ENCODE peak calls at places on chromosomes 16 and 17, in eight cellular contexts. One of them, this sample, is unnamed.

GRCh38 chr17:68709995-68710780 is 109.0 kb upstream of the FAM20A start:
- DNase-seq in breast epithelium: no peak
- DNase-seq in Panc1: no peak
- DNase-seq in spleen: no peak
- DNase-seq in HCT116: no peak
- DNase-seq in GM12891: no peak
- DNase-seq in stomach: no peak
- DNase-seq in transverse colon: no peak
- DNase-seq in this sample: no peak

GRCh38 chr16:80569440-80570105 is 28.8 kb downstream of the DYNLRB2 start:
- DNase-seq in stomach: no peak
- DNase-seq in HCT116: no peak
- DNase-seq in spleen: no peak
- DNase-seq in transverse colon: no peak
- DNase-seq in breast epithelium: no peak
- DNase-seq in Panc1: no peak
- DNase-seq in GM12891: peak; percentile 60
- DNase-seq in this sample: peak; percentile 33

GRCh38 chr16:11586375-11586855 is 304 bp downstream of the LITAF start:
- DNase-seq in spleen: no peak
- DNase-seq in HCT116: no peak
- DNase-seq in transverse colon: no peak
- DNase-seq in breast epithelium: no peak
- DNase-seq in Panc1: no peak
- DNase-seq in stomach: no peak
- DNase-seq in GM12891: no peak
- DNase-seq in this sample: no peak

GRCh38 chr16:75104836-75105235 is 11.7 kb downstream of the LDHD start:
- DNase-seq in Panc1: no peak
- DNase-seq in HCT116: no peak
- DNase-seq in stomach: no peak
- DNase-seq in spleen: peak; percentile 71
- DNase-seq in breast epithelium: no peak
- DNase-seq in transverse colon: no peak
- DNase-seq in GM12891: no peak
- DNase-seq in this sample: no peak

GRCh38 chr17:40103082-40103741 is 2.8 kb upstream of the NR1D1 start:
- DNase-seq in stomach: no peak
- DNase-seq in spleen: no peak
- DNase-seq in transverse colon: no peak
- DNase-seq in breast epithelium: no peak
- DNase-seq in HCT116: no peak
- DNase-seq in Panc1: no peak
- DNase-seq in GM12891: no peak
- DNase-seq in this sample: no peak

GRCh38 chr17:83065660-83066542 is 13.5 kb upstream of the METRNL start:
- DNase-seq in stomach: peak; percentile 22
- DNase-seq in spleen: peak; percentile 53
- DNase-seq in GM12891: no peak
- DNase-seq in Panc1: no peak
- DNase-seq in HCT116: no peak
- DNase-seq in transverse colon: peak; percentile 4
- DNase-seq in breast epithelium: no peak
- DNase-seq in this sample: no peak

GRCh38 chr17:9549215-9549614 is 26.4 kb downstream of the STX8 start:
- DNase-seq in breast epithelium: no peak
- DNase-seq in HCT116: no peak
- DNase-seq in transverse colon: no peak
- DNase-seq in GM12891: no peak
- DNase-seq in stomach: no peak
- DNase-seq in spleen: no peak
- DNase-seq in Panc1: no peak
- DNase-seq in this sample: no peak

GRCh38 chr17:2892305-2892971 is 96.2 kb downstream of the RAP1GAP2 start:
- DNase-seq in GM12891: no peak
- DNase-seq in breast epithelium: peak; percentile 19
- DNase-seq in transverse colon: peak; percentile 34
- DNase-seq in stomach: peak; percentile 74
- DNase-seq in HCT116: peak; percentile 85
- DNase-seq in Panc1: peak; percentile 91
- DNase-seq in spleen: no peak
- DNase-seq in this sample: peak; percentile 19

GRCh38 chr17:43994272-43995149 is 9.9 kb upstream of the NAGS start:
- DNase-seq in stomach: peak; percentile 72
- DNase-seq in HCT116: no peak
- DNase-seq in breast epithelium: peak; percentile 30
- DNase-seq in GM12891: peak; percentile 71
- DNase-seq in spleen: peak; percentile 84
- DNase-seq in Panc1: no peak
- DNase-seq in transverse colon: peak; percentile 60
- DNase-seq in this sample: peak; percentile 57

DNA sequence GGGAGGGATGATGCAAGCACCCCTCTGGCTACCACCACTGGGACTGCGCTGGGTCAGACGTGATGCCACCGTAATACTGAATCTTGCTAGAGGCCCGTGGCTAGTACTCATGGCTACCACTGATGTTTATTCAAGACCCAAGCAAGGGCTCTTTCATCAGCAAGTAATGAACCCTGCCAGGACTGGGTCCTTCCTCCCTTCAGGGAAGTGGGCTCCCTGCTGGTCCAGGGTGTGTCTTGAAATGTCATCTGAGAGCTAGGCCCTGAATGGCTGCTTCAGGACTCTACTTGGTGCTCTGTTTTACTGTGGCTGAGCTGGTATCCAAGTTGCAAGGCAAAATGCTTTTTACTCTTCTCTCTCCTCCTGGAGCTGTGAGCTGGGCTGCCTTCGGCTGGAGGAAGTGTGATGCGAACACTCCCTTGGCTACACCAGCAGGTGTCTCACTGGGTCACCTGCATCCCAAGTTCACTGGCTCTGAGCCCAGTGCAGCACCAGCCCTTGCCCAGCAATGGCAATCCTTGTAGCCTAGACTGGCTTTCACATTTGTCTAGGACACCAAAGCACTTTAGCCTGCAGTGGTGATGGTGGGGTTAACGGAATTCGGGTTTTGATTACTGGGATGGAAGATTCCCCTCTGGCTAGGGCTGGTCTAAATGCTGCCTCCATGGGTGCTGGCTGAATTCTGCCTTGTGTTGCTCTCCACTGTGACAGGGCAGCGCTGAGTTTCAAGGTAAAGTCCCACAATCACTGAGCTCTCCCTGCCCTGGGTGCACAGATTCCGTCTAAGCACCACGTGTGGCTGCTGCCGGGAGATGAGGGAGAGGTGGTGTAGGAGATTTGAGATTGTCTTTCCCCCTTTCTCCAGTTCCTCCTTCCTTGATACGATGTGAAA is 98.6 kb downstream of the USP22 start:
- DNase-seq in Panc1: no peak
- DNase-seq in HCT116: peak; percentile 36
- DNase-seq in stomach: peak; percentile 86
- DNase-seq in transverse colon: peak; percentile 68
- DNase-seq in GM12891: no peak
- DNase-seq in spleen: no peak
- DNase-seq in breast epithelium: peak; percentile 57
- DNase-seq in this sample: no peak
- TF ChIP-seq POLR2AphosphoS5 in Panc1: no peak
- TF ChIP-seq POLR2AphosphoS5 in HCT116: no peak
- TF ChIP-seq POLR2AphosphoS5 in stomach: peak; percentile 13
- TF ChIP-seq POLR2AphosphoS5 in transverse colon: no peak
- TF ChIP-seq POLR2AphosphoS5 in GM12891: no peak
- TF ChIP-seq POLR2AphosphoS5 in spleen: no peak
- TF ChIP-seq POLR2AphosphoS5 in breast epithelium: no peak
- TF ChIP-seq POLR2AphosphoS5 in this sample: no peak

GRCh38 chr16:69118994-69119393 is 13.4 kb downstream of the CHTF8 start:
- DNase-seq in breast epithelium: no peak
- DNase-seq in transverse colon: no peak
- DNase-seq in stomach: no peak
- DNase-seq in GM12891: no peak
- DNase-seq in Panc1: no peak
- DNase-seq in HCT116: no peak
- DNase-seq in spleen: peak; percentile 16
- DNase-seq in this sample: no peak

GRCh38 chr16:69118468-69118867 is 13.0 kb downstream of the HAS3 start:
- DNase-seq in GM12891: no peak
- DNase-seq in spleen: peak; percentile 14
- DNase-seq in stomach: no peak
- DNase-seq in breast epithelium: no peak
- DNase-seq in transverse colon: no peak
- DNase-seq in Panc1: no peak
- DNase-seq in HCT116: no peak
- DNase-seq in this sample: no peak

GRCh38 chr16:69115361-69115760 is 9.9 kb downstream of the HAS3 start:
- DNase-seq in HCT116: no peak
- DNase-seq in Panc1: no peak
- DNase-seq in breast epithelium: no peak
- DNase-seq in transverse colon: no peak
- DNase-seq in spleen: peak; percentile 29
- DNase-seq in stomach: no peak
- DNase-seq in GM12891: no peak
- DNase-seq in this sample: no peak

GRCh38 chr16:69114976-69115355 is 9.5 kb downstream of the HAS3 start:
- DNase-seq in stomach: no peak
- DNase-seq in transverse colon: no peak
- DNase-seq in breast epithelium: no peak
- DNase-seq in Panc1: no peak
- DNase-seq in GM12891: no peak
- DNase-seq in spleen: peak; percentile 30
- DNase-seq in HCT116: no peak
- DNase-seq in this sample: no peak

DNA sequence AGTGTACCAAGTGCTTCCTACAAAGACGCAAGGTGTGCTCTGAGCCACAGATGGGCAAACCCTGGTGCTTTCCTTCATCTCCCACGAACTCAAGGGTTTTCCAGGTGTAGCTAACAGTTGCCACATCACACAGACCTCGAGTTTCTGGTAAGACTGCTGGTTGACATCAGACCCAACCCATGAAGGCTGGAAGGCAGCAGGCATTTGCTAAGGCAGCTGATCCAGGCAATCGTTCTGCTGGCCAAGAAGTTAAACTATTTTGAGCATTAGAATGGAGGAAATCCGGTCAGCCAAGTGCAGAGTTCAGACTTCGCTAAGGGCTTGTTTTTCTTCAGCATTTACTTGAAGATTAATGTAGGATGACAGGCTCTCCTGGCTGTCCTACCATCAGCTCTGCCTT is 11.5 kb downstream of the HAS3 start:
- DNase-seq in transverse colon: no peak
- DNase-seq in HCT116: no peak
- DNase-seq in spleen: peak; percentile 11
- DNase-seq in GM12891: no peak
- DNase-seq in stomach: peak; percentile 5
- DNase-seq in Panc1: no peak
- DNase-seq in breast epithelium: no peak
- DNase-seq in this sample: peak; percentile 73
- TF ChIP-seq POLR2AphosphoS5 in transverse colon: no peak
- TF ChIP-seq POLR2AphosphoS5 in HCT116: no peak
- TF ChIP-seq POLR2AphosphoS5 in spleen: no peak
- TF ChIP-seq POLR2AphosphoS5 in GM12891: no peak
- TF ChIP-seq POLR2AphosphoS5 in stomach: no peak
- TF ChIP-seq POLR2AphosphoS5 in Panc1: no peak
- TF ChIP-seq POLR2AphosphoS5 in breast epithelium: no peak
- TF ChIP-seq POLR2AphosphoS5 in this sample: no peak

GRCh38 chr16:87360862-87361610 is 22.5 kb downstream of the FBXO31 start:
- DNase-seq in Panc1: no peak
- DNase-seq in spleen: no peak
- DNase-seq in stomach: no peak
- DNase-seq in breast epithelium: no peak
- DNase-seq in GM12891: no peak
- DNase-seq in transverse colon: no peak
- DNase-seq in HCT116: no peak
- DNase-seq in this sample: no peak

GRCh38 chr16:87365021-87365713 is 18.4 kb downstream of the FBXO31 start:
- DNase-seq in stomach: no peak
- DNase-seq in Panc1: no peak
- DNase-seq in spleen: peak; percentile 54
- DNase-seq in GM12891: no peak
- DNase-seq in transverse colon: no peak
- DNase-seq in breast epithelium: no peak
- DNase-seq in HCT116: no peak
- DNase-seq in this sample: no peak

GRCh38 chr16:87366288-87366687 is 17.3 kb downstream of the FBXO31 start:
- DNase-seq in HCT116: no peak
- DNase-seq in Panc1: no peak
- DNase-seq in transverse colon: peak; percentile 74
- DNase-seq in GM12891: no peak
- DNase-seq in spleen: no peak
- DNase-seq in breast epithelium: no peak
- DNase-seq in stomach: peak; percentile 69
- DNase-seq in this sample: no peak

GRCh38 chr16:87361916-87362619 is 21.5 kb downstream of the FBXO31 start:
- DNase-seq in stomach: no peak
- DNase-seq in HCT116: no peak
- DNase-seq in breast epithelium: no peak
- DNase-seq in GM12891: no peak
- DNase-seq in spleen: no peak
- DNase-seq in transverse colon: no peak
- DNase-seq in Panc1: no peak
- DNase-seq in this sample: no peak

GRCh38 chr16:87363771-87364476 is 19.7 kb downstream of the FBXO31 start:
- DNase-seq in stomach: peak; percentile 52
- DNase-seq in transverse colon: peak; percentile 33
- DNase-seq in breast epithelium: no peak
- DNase-seq in HCT116: no peak
- DNase-seq in GM12891: no peak
- DNase-seq in spleen: no peak
- DNase-seq in Panc1: no peak
- DNase-seq in this sample: peak; percentile 37
- TF ChIP-seq POLR2AphosphoS5 in stomach: no peak
- TF ChIP-seq POLR2AphosphoS5 in transverse colon: peak; percentile 41
- TF ChIP-seq POLR2AphosphoS5 in breast epithelium: no peak
- TF ChIP-seq POLR2AphosphoS5 in HCT116: no peak
- TF ChIP-seq POLR2AphosphoS5 in GM12891: no peak
- TF ChIP-seq POLR2AphosphoS5 in spleen: peak; percentile 6
- TF ChIP-seq POLR2AphosphoS5 in Panc1: no peak
- TF ChIP-seq POLR2AphosphoS5 in this sample: no peak

DNA sequence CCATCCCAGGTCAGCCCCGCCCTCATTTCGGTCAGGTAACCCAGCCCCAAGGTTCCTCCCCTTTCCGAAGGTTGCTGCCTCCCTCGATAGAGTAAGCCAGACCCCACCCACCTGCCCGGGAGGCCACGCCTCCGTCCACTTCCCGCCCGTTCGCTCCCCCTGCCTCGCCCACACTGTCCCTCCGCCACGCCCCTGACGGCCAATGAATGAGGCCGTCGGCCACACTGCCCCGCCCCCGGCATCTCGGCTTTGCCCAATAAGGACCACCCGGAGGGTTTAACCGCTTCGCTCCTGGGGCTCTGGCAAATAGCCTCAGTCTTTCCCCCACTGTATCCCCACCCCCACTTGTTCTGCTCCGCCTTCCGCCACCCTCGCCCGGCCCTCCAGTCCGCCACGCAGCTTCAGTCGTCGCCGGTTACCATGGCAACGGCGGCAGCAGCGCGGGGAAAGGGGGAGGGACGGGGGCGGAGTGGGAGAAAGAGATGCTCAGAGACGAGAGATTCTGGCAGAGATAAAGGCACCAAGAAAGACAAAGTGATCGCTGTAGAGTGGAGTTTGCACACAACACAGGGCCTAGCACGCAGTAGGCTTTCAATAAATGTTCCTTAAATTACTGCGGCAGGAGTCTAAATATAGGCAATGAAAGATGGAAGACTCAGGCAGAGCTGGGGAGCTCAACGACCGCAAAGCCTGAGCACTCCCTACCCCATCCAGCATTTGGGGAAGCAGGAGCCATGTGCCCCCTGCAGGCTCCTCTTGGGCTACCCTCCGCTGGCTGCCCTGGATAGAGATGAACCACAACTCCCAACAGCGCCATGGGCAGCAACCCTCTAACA is 5.1 kb downstream of the DLG4 start:
- DNase-seq in breast epithelium: peak; percentile 98
- DNase-seq in transverse colon: peak; percentile 99
- DNase-seq in spleen: peak; percentile 100
- DNase-seq in HCT116: peak; percentile 96
- DNase-seq in GM12891: peak; percentile 96
- DNase-seq in stomach: peak; percentile 98
- DNase-seq in Panc1: peak; percentile 92
- DNase-seq in this sample: peak; percentile 99
- TF ChIP-seq POLR2AphosphoS5 in breast epithelium: peak; percentile 71
- TF ChIP-seq POLR2AphosphoS5 in transverse colon: no peak
- TF ChIP-seq POLR2AphosphoS5 in spleen: peak; percentile 83
- TF ChIP-seq POLR2AphosphoS5 in HCT116: no peak
- TF ChIP-seq POLR2AphosphoS5 in GM12891: no peak
- TF ChIP-seq POLR2AphosphoS5 in stomach: no peak
- TF ChIP-seq POLR2AphosphoS5 in Panc1: no peak
- TF ChIP-seq POLR2AphosphoS5 in this sample: no peak

This sample was measured in endothelial cell of umbilical vein.